ENCODE peak calls at places on chromosomes 2 and 18, in ten cellular contexts. N, L, W, F, Z, Y, A, K, E and T are unnamed samples.

GRCh38 chr2:104733544-104733943 is 120.4 kb upstream of the POU3F3 start:
- DNase-seq in N (no peak), L (no peak), W (no peak), F (peak), Z (peak), Y (no peak), A (peak), K (no peak), E (no peak), T (no peak)

GRCh38 chr2:37896319-37896718 is 28.8 kb upstream of the RMDN2 start:
- DNase-seq in N (no peak), L (no peak), W (no peak), F (no peak), Z (no peak), Y (no peak), A (peak), K (no peak), E (no peak), T (no peak)

GRCh38 chr2:10934979-10935350 is 23.2 kb downstream of the KCNF1 start:
- DNase-seq in N (no peak), L (no peak), W (peak), F (peak), Z (no peak), Y (no peak), A (no peak), K (no peak), E (no peak), T (no peak)

GRCh38 chr2:233428438-233428837 is 74.1 kb downstream of the DGKD start:
- DNase-seq in N (no peak), L (peak), W (no peak), F (no peak), Z (no peak), Y (peak), A (no peak), K (no peak), E (no peak), T (no peak)

GRCh38 chr2:136310797-136311558 is 193.0 kb upstream of the CXCR4 start:
- DNase-seq in N (no peak), L (no peak), W (no peak), F (no peak), Z (no peak), Y (no peak), A (no peak), K (no peak), E (no peak), T (no peak)

GRCh38 chr2:152686308-152686707 is 31.0 kb downstream of the PRPF40A start:
- DNase-seq in N (no peak), L (no peak), W (no peak), F (no peak), Z (no peak), Y (no peak), A (no peak), K (no peak), E (no peak), T (no peak)

GRCh38 chr2:128413718-128414341 is 95.2 kb upstream of the HS6ST1 start:
- DNase-seq in N (no peak), L (peak), W (peak), F (no peak), Z (no peak), Y (no peak), A (peak), K (no peak), E (no peak), T (no peak)

GRCh38 chr18:47919916-47920315 is 10.5 kb downstream of the SMAD2 start:
- DNase-seq in N (no peak), L (no peak), W (no peak), F (no peak), Z (no peak), Y (no peak), A (no peak), K (no peak), E (no peak), T (no peak)

GRCh38 chr2:222561817-222562424 is 94.0 kb downstream of the FARSB start:
- DNase-seq in N (no peak), L (no peak), W (no peak), F (peak), Z (no peak), Y (no peak), A (peak), K (peak), E (peak), T (no peak)

GRCh38 chr2:68251855-68252406 is 401 bp downstream of the PPP3R1 start:
- DNase-seq in N (no peak), L (peak), W (peak), F (peak), Z (no peak), Y (no peak), A (no peak), K (no peak), E (no peak), T (no peak)

GRCh38 chr18:46437019-46437418 is 220.0 kb downstream of the LOXHD1 start:
- DNase-seq in N (no peak), L (no peak), W (no peak), F (no peak), Z (no peak), Y (no peak), A (no peak), K (no peak), E (no peak), T (no peak)

GRCh38 chr2:163266772-163267171 is 428.2 kb upstream of the KCNH7 start:
- DNase-seq in N (peak), L (no peak), W (no peak), F (no peak), Z (no peak), Y (no peak), A (no peak), K (peak), E (peak), T (peak)

GRCh38 chr2:40760071-40760666 is 308.3 kb upstream of the SLC8A1 start:
- DNase-seq in N (peak), L (no peak), W (no peak), F (peak), Z (peak), Y (no peak), A (peak), K (peak), E (peak), T (no peak)

GRCh38 chr2:70095833-70096670 is 8.8 kb downstream of the PCBP1 start:
- DNase-seq in N (no peak), L (no peak), W (no peak), F (no peak), Z (no peak), Y (no peak), A (no peak), K (no peak), E (no peak), T (no peak)

GRCh38 chr2:51812138-51812866 is 780.4 kb upstream of the NRXN1 start:
- DNase-seq in N (peak), L (no peak), W (no peak), F (no peak), Z (no peak), Y (no peak), A (no peak), K (peak), E (peak), T (peak)

DNA sequence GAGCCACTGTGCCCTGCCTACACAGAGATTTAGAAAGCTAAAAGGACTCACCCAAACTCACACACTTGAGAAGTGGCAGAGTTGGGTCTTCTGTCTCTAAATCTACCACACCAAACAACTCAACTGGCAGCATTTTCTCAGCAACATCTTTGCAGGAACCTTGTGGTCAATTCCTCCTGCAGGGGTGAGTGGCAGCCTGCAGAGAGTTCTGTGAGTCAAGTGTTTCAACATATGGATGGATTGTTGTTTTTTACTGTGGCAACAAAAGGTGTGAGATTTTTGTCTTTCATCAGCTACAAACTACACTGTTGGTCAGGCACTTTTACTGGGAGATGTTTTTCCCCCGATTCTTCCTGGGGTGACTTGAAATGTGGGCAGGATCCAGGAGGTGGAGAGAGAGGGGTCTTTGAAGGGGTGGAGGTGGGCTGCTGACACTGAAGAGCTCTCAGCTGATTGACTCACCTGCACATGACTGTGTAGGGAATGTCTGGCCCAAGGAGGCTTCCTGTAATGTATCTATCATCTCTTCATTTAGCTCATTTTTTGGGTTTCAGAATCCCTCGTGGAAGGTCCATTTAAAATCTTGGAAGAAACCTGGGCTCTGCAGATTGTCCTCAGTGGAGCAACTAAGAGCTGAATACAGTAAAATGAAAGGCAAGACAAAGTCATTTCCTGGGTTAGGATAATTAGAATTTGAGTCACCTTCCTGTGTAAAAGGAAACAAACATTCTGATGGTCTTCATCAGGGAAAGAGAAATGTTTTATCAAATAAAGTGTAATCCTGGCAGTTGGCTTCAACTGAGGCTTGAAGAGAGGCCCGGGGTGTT is 98.6 kb downstream of the MSH2 start:
- DNase-seq in N (no peak), L (no peak), W (no peak), F (no peak), Z (no peak), Y (no peak), A (peak), K (peak), E (no peak), T (peak)
- H3K4me3 ChIP-seq in N (no peak), L (no peak), W (no peak), F (no peak), Z (no peak), Y (no peak), A (no peak), K (no peak), E (no peak), T (no peak)

GRCh38 chr2:238848941-238849853 is 1.3 kb downstream of the TWIST2 start:
- DNase-seq in N (no peak), L (no peak), W (no peak), F (no peak), Z (no peak), Y (no peak), A (no peak), K (peak), E (peak), T (no peak)
- H3K4me3 ChIP-seq in N (peak), L (peak), W (no peak), F (no peak), Z (no peak), Y (peak), A (no peak), K (peak), E (peak), T (peak)

DNA sequence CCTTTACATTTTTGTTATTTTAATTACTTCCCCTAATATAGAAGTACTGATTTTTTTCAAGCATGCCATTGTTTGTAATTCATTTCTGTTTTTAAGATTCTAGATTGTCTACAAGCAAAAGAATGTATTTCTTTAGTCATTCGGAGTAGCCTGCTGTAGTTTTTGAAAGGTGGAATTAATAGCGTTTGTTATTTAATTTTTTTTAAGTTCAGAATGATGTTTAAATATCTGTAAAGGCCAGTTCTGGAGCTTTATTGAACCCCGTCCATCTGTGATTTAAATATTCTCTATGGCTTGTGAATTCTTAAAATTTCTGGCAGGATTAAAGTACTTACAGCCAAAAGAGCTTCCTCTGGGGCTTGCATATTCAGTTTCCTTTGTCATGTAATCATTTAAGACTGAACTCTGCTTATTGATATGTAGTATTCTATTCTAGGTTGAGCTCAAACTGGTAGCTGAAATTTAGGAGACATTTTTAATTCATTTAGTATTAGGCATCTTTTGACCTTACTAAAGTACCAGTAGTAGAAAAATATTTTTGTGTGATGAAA is 5.2 kb downstream of the TGIF1 start:
- DNase-seq in N (no peak), L (no peak), W (no peak), F (no peak), Z (no peak), Y (no peak), A (peak), K (peak), E (no peak), T (no peak)
- H3K4me3 ChIP-seq in N (peak), L (peak), W (no peak), F (no peak), Z (no peak), Y (no peak), A (peak), K (no peak), E (peak), T (peak)

DNA sequence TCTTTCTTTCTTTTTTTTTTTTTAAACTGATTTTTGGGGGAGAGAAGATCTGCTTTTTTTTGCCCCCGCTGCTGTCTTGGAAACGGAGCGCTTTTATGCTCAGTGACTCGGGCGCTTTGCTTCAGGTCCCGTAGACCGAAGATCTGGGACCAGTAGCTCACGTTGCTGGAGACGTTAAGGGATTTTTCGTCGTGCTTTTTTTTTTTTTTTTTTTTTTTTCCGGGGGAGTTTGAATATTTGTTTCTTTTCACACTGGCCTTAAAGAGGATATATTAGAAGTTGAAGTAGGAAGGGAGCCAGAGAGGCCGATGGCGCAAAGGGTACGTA is 587 bp downstream of the MEIS1 start:
- DNase-seq in N (no peak), L (no peak), W (no peak), F (no peak), Z (no peak), Y (no peak), A (no peak), K (peak), E (no peak), T (no peak)
- H3K4me3 ChIP-seq in N (peak), L (peak), W (peak), F (peak), Z (peak), Y (peak), A (peak), K (peak), E (peak), T (peak)

GRCh38 chr2:175004980-175005832 is at the start of gene CHN1:
- DNase-seq in N (no peak), L (peak), W (peak), F (peak), Z (peak), Y (peak), A (peak), K (peak), E (peak), T (no peak)
- H3K4me3 ChIP-seq in N (peak), L (peak), W (peak), F (peak), Z (peak), Y (peak), A (peak), K (peak), E (peak), T (peak)

GRCh38 chr2:232384466-232384865 is 5.9 kb downstream of the ALPP start:
- DNase-seq in N (no peak), L (no peak), W (no peak), F (no peak), Z (no peak), Y (no peak), A (no peak), K (no peak), E (no peak), T (no peak)

GRCh38 chr2:232385660-232386489 is 7.3 kb downstream of the ALPP start:
- DNase-seq in N (peak), L (no peak), W (no peak), F (no peak), Z (peak), Y (no peak), A (no peak), K (peak), E (peak), T (peak)

GRCh38 chr2:232386740-232387450 is 8.3 kb downstream of the ALPP start:
- DNase-seq in N (no peak), L (no peak), W (no peak), F (no peak), Z (no peak), Y (no peak), A (no peak), K (peak), E (no peak), T (no peak)

GRCh38 chr2:232387451-232388171 is 9.1 kb downstream of the ALPP start:
- DNase-seq in N (no peak), L (no peak), W (no peak), F (no peak), Z (no peak), Y (no peak), A (no peak), K (no peak), E (no peak), T (no peak)

GRCh38 chr2:232386490-232386739 is 7.9 kb downstream of the ALPP start:
- DNase-seq in N (no peak), L (no peak), W (no peak), F (no peak), Z (peak), Y (no peak), A (no peak), K (no peak), E (no peak), T (no peak)
- H3K4me3 ChIP-seq in N (peak), L (no peak), W (no peak), F (no peak), Z (peak), Y (no peak), A (no peak), K (no peak), E (no peak), T (no peak)

DNA sequence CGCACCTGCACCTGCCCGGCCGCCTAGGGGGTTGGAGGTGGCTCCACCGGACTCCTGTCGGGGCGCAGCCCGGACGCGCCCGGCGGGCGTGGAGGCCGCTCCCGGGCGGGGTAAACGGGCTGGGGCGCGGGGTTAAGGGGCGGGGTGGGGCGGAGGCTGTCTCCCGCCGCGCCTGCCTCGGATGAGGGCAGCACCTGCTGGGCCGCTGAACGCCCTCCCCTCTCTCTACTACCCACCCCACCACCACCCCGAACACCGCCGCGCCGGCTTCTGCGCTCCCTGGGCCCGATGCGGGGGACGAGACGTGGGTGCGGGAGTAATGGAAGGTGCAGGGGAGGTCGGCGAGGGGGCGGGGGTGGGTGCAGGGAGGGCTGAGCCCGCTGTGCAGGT is 224.8 kb upstream of the ID2 start:
- DNase-seq in N (no peak), L (no peak), W (peak), F (no peak), Z (peak), Y (no peak), A (no peak), K (no peak), E (no peak), T (no peak)
- H3K4me3 ChIP-seq in N (no peak), L (peak), W (no peak), F (no peak), Z (peak), Y (no peak), A (no peak), K (no peak), E (no peak), T (no peak)